ENCODE peak calls at places on chromosomes 4 and X, in five cellular contexts. X is brain microvascular endothelial cell, Z is AG10803, R is upper lobe of right lung, H is astrocyte of the spinal cord. J is an unnamed sample.

GRCh38 chr4:165580379-165580905 is 201.6 kb downstream of the CPE start:
- DNase-seq in X (peak; percentile 85), Z (peak; percentile 50), H (peak; percentile 96), R (no peak), J (peak; percentile 98)

GRCh38 chrX:20729421-20729820 is 462.7 kb upstream of the RPS6KA3 start:
- DNase-seq in H (no peak), R (no peak), Z (peak; percentile 81), X (no peak), J (peak; percentile 17)

GRCh38 chr4:28007693-28008092 is 1147.1 kb downstream of the STIM2 start:
- DNase-seq in X (no peak), R (no peak), Z (no peak), H (no peak), J (no peak)

GRCh38 chrX:139930923-139931645 is 1.8 kb downstream of the ATP11C start:
- DNase-seq in H (no peak), X (no peak), Z (no peak), R (peak; percentile 55), J (no peak)

GRCh38 chrX:152428089-152428488 is 23.0 kb downstream of the GABRA3 start:
- DNase-seq in X (peak; percentile 69), H (peak; percentile 32), Z (no peak), R (no peak), J (no peak)

GRCh38 chr4:165877291-165877690 is 4.3 kb downstream of the TLL1 start:
- DNase-seq in H (no peak), R (no peak), X (peak; percentile 48), Z (no peak), J (peak; percentile 86)

GRCh38 chrX:85992811-85993229 is 54.5 kb downstream of the CHM start:
- DNase-seq in Z (peak; percentile 37), X (peak; percentile 8), H (peak; percentile 44), R (no peak), J (no peak)

GRCh38 chr4:159540501-159540900 is 437.6 kb downstream of the RAPGEF2 start:
- DNase-seq in R (no peak), X (no peak), Z (no peak), H (no peak), J (no peak)

GRCh38 chr4:82948647-82949204 is 48.2 kb downstream of the THAP9 start:
- DNase-seq in X (peak; percentile 43), R (no peak), Z (peak; percentile 7), H (peak; percentile 56), J (no peak)

GRCh38 chr4:109861941-109862340 is 14.0 kb downstream of the LRIT3 start:
- DNase-seq in X (no peak), Z (no peak), R (no peak), H (no peak), J (no peak)

GRCh38 chrX:53445977-53446376 is 11.8 kb upstream of the HSD17B10 start:
- DNase-seq in Z (peak; percentile 15), X (peak; percentile 38), R (peak; percentile 55), H (peak; percentile 35), J (no peak)

DNA sequence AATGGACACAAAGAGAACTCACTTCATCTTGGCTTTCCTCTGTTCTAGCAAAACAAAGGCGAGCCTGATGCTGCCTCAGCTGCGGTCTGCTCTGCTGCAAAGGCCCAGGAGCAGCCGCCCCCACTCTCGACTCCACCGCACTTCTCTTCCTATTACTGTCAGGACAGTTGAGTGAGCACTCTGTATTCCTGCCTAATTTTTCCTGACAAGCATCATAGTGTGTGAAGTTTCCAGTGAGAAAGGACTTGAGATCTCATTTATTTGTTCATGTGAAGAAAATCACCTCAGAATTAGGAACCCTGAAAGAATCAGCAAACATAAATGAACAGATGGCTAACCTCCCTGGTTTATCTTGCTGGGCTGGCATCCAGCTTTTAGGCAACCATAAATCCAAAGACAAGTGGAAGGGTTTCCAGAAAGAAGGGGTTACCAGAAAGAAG is 15.6 kb downstream of the SCARB2 start:
- DNase-seq in X (peak; percentile 71), Z (peak; percentile 50), R (peak; percentile 71), H (peak; percentile 88), J (peak; percentile 63)
- H3K4me3 ChIP-seq in X (no peak overlapping the region), Z (no peak overlapping the region), R (no peak overlapping the region), H (no peak overlapping the region), J (peak overlapping the region; percentile 1)

DNA sequence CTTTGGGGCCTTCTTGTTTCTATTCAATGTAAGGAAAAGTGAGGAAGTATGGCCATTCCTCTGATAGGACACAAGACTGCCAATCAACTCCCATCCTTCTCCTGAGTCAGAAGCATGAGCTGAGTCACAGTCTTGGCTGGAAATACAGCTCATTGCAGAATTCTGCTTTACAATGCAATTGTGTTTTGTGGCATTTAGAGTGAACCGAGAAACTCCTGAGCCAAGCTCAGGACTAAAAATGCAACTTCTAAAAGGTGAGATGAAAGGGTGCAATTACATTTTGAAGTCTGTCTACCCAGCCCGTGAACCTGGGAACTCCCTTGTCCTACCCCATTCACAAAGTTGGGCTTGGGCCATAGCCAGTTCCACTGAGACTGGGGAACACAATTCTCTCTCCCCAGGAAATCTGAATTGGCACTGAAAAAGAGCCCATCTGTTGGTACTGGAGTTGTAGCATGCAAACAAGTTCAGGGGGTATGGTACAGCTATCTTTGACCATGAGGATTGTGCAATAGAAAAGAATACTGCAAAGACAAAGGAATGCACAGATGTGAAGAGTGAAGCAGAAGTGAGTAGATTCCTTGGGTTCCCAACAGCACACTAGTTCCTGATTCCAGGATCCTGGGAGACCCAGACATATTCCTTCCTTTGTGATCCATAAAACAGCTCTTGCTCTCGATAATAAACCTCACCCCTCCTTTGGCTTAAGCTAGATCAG is 43.1 kb upstream of the CTAG2 start:
- DNase-seq in X (peak; percentile 69), H (peak; percentile 61), Z (peak; percentile 78), R (no peak), J (peak; percentile 61)
- H3K4me3 ChIP-seq in X (no peak overlapping the region), H (no peak overlapping the region), Z (no peak overlapping the region), R (no peak overlapping the region), J (no peak overlapping the region)

GRCh38 chr4:76210502-76210901 is 3.1 kb downstream of the SCARB2 start:
- DNase-seq in Z (no peak), H (no peak), X (no peak), R (no peak), J (no peak)
- H3K4me3 ChIP-seq in Z (peak overlapping the region; percentile 23), H (no peak overlapping the region), X (no peak overlapping the region), R (peak overlapping the region; percentile 82), J (no peak overlapping the region)

DNA sequence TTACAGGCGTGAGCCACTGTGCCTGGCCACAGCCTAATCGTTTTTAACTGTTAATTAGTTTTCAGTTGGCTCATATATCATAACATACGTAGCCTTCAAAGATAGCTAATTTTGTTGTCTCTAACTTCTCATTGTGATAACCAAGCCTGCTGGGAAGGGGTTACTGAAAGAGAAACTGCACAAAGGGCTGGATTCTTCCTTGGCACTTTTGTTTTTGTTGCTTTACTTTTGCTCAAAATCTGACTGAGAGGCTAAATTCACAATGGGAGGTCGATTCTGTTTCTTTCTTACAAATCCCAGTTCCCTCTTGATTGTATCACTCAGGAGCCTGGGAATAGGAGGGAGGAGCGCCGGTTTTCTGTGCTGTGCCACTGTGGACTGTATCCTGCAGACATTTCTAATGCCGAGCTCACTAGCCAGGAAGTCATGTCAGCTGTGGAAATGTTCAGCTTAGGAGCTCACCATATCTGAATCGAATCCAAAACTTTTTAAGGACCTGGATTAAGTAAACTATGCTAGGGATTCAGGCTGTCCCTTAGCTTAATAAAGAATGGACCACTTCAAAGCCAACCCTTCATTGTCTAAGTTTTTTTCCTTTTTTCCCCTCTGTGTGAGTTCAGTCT is 120.5 kb upstream of the FAT1 start:
- DNase-seq in H (peak; percentile 74), Z (peak; percentile 75), X (peak; percentile 52), R (no peak), J (peak; percentile 22)
- H3K4me3 ChIP-seq in H (no peak overlapping the region), Z (peak overlapping the region; percentile 41), X (no peak overlapping the region), R (peak overlapping the region; percentile 23), J (peak overlapping the region; percentile 5)

GRCh38 chr4:151207186-151207585 is 69.8 kb upstream of the PRSS48 start:
- DNase-seq in X (no peak), Z (no peak), H (no peak), R (no peak), J (no peak)
- H3K4me3 ChIP-seq in X (no peak overlapping the region), Z (no peak overlapping the region), H (no peak overlapping the region), R (no peak overlapping the region), J (no peak overlapping the region)

GRCh38 chr4:24975505-24975904 is 55.2 kb downstream of the LGI2 start:
- DNase-seq in X (no peak), H (no peak), R (no peak), Z (no peak), J (no peak)
- H3K4me3 ChIP-seq in X (no peak overlapping the region), H (no peak overlapping the region), R (no peak overlapping the region), Z (no peak overlapping the region), J (no peak overlapping the region)

DNA sequence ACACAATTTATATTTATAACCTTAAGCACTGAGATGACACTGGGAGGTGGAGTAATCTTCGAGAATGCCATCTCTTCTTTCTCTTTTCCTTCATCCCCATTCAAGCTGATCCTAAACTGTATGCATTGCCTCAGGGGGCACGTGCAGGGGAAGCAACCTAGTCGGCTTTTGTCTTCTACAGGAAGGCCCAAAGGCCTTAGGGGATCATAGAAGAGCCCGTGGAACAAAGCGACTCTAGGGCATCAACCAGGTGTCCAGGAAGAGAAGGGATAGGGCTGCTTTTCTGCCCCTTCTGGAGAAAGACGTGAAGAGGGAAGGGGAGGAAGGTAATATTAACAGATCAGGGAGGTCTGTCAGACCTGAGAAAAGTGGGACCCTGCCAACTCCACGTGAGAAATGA is 6.9 kb upstream of the TLR8 start:
- DNase-seq in Z (no peak), H (no peak), X (no peak), R (no peak), J (no peak)
- H3K4me3 ChIP-seq in Z (no peak overlapping the region), H (no peak overlapping the region), X (no peak overlapping the region), R (no peak overlapping the region), J (no peak overlapping the region)

GRCh38 chr4:1746919-1747602 is 25.7 kb downstream of the TACC3 start:
- DNase-seq in H (no peak), Z (no peak), R (no peak), X (no peak), J (no peak)

GRCh38 chr4:1749370-1749769 is 28.0 kb downstream of the TACC3 start:
- DNase-seq in H (no peak), Z (no peak), X (no peak), R (no peak), J (no peak)

GRCh38 chr4:1749826-1750225 is 28.5 kb downstream of the TACC3 start:
- DNase-seq in R (no peak), X (no peak), H (no peak), Z (no peak), J (no peak)

GRCh38 chr4:1747603-1747967 is 26.3 kb downstream of the TACC3 start:
- DNase-seq in H (no peak), X (no peak), R (no peak), Z (no peak), J (no peak)

GRCh38 chr4:1748465-1748995 is 27.2 kb downstream of the TACC3 start:
- DNase-seq in R (peak; percentile 89), X (peak; percentile 39), H (peak; percentile 58), Z (peak; percentile 38), J (no peak)
- H3K4me3 ChIP-seq in R (no peak overlapping the region), X (no peak overlapping the region), H (no peak overlapping the region), Z (no peak overlapping the region), J (no peak overlapping the region)

DNA sequence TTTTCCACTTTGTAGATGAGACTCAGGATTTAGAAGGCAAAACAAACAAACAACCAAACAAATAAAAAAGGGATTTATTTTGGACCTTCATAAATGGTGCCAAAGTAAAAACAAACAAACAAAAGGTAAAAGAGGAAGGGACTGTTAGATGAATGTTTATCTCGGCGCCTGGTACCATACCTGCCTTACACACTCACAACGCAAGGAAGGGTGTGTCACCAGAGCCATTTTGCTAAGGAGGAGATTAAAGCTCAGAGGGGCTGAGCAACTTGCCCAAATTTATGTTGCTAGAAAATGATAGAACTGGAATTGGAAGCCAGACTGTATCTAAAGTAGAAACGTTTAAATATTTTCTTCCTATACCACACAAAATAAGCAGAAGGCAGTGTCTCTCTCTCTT is 29.5 kb upstream of the BOD1L1 start:
- DNase-seq in R (no peak), H (no peak), Z (no peak), X (no peak), J (no peak)
- H3K4me3 ChIP-seq in R (peak overlapping the region; percentile 25), H (peak overlapping the region; percentile 27), Z (peak overlapping the region; percentile 45), X (peak overlapping the region; percentile 33), J (peak overlapping the region; percentile 36)

J was measured in skeletal muscle cell.